ENCODE peak calls at places on chromosomes 1 and 21, in ten cellular contexts. R is suprapubic skin, N is HCT116, Z is breast epithelium, O is K562, Q is H1, P is sigmoid colon, T is spleen, J is stomach, C is esophagus muscularis mucosa. V is an unnamed sample.

GRCh38 chr1:167093863-167094516 is at the start of gene STYXL2:
- DNase-seq in N (no peak), J (no peak), P (no peak), Z (no peak), Q (no peak), R (no peak), O (no peak), C (no peak), T (no peak), V (no peak)

GRCh38 chr1:230958370-230958769 is 20.3 kb downstream of the TTC13 start:
- DNase-seq in O (no peak), C (no peak), T (no peak), R (no peak), N (no peak), Q (no peak), P (no peak), J (no peak), Z (no peak), V (no peak)

GRCh38 chr1:64969305-64970066 is 3.1 kb upstream of the JAK1 start:
- DNase-seq in O (no peak), Q (no peak), Z (no peak), R (no peak), P (no peak), J (no peak), T (no peak), N (no peak), C (no peak), V (no peak)

GRCh38 chr21:43812957-43813730 is 23.8 kb downstream of the RRP1 start:
- DNase-seq in T (no peak), Z (no peak), J (no peak), O (no peak), C (no peak), Q (no peak), N (no peak), P (no peak), R (no peak), V (no peak)

GRCh38 chr1:173355281-173356031 is 121.7 kb upstream of the PRDX6 start:
- DNase-seq in P (no peak), Z (no peak), J (no peak), O (no peak), T (no peak), R (no peak), Q (no peak), N (no peak), C (peak; percentile 5), V (no peak)

GRCh38 chr1:201127755-201128455 is 921 bp upstream of the ASCL5 start:
- DNase-seq in T (peak; percentile 65), N (no peak), R (no peak), P (no peak), J (no peak), Q (no peak), C (no peak), Z (no peak), O (no peak), V (no peak)

GRCh38 chr1:162902372-162902771 is 41.4 kb upstream of the CCDC190 start:
- DNase-seq in C (no peak), P (no peak), J (no peak), Z (no peak), O (no peak), N (no peak), Q (no peak), R (no peak), T (no peak), V (no peak)

GRCh38 chr1:91007827-91008226 is 14.0 kb downstream of the ZNF644 start:
- DNase-seq in C (no peak), Z (no peak), P (no peak), J (no peak), T (no peak), Q (no peak), N (no peak), O (no peak), R (no peak), V (no peak)

GRCh38 chr1:43653339-43653738 is 3.4 kb downstream of the KDM4A start:
- DNase-seq in N (no peak), Z (no peak), C (no peak), Q (no peak), T (no peak), O (peak; percentile 16), R (no peak), P (no peak), J (no peak), V (no peak)

GRCh38 chr1:92230736-92231135 is 13.0 kb downstream of the C1orf146 start:
- DNase-seq in Q (no peak), C (no peak), P (no peak), T (no peak), Z (no peak), J (no peak), R (no peak), O (no peak), N (no peak), V (no peak)

GRCh38 chr1:185974367-185974766 is 240.2 kb downstream of the HMCN1 start:
- DNase-seq in J (no peak), Z (no peak), O (no peak), C (no peak), R (no peak), P (no peak), N (no peak), T (no peak), Q (no peak), V (no peak)

GRCh38 chr1:169266133-169266532 is 101.5 kb downstream of the NME7 start:
- DNase-seq in P (no peak), Z (no peak), T (no peak), R (no peak), O (no peak), N (no peak), C (no peak), Q (no peak), J (no peak), V (no peak)

GRCh38 chr1:21547876-21548275 is 38.7 kb downstream of the ALPL start:
- DNase-seq in Z (no peak), N (no peak), R (no peak), T (no peak), J (no peak), C (no peak), P (no peak), Q (no peak), O (no peak), V (no peak)

GRCh38 chr1:50976111-50976889 is 6.3 kb downstream of the CDKN2C start:
- DNase-seq in P (no peak), Z (no peak), R (no peak), C (no peak), O (peak; percentile 23), J (no peak), T (no peak), Q (no peak), N (no peak), V (no peak)

GRCh38 chr1:152519876-152520275 is 5.6 kb downstream of the CRCT1 start:
- DNase-seq in O (no peak), Z (no peak), J (no peak), T (no peak), C (peak; percentile 77), Q (no peak), P (no peak), R (no peak), N (no peak), V (no peak)

GRCh38 chr1:8025061-8025670 is 943 bp downstream of the ERRFI1 start:
- DNase-seq in P (no peak), R (no peak), T (no peak), N (no peak), J (no peak), C (no peak), Z (no peak), O (no peak), Q (no peak), V (no peak)

GRCh38 chr21:44199448-44199847 is 41.3 kb downstream of the ICOSLG start:
- DNase-seq in O (peak; percentile 8), P (no peak), Q (no peak), R (peak; percentile 35), C (no peak), J (peak; percentile 28), Z (no peak), N (no peak), T (peak; percentile 36), V (no peak)

GRCh38 chr1:200755456-200755855 is 16.8 kb downstream of the CAMSAP2 start:
- DNase-seq in Z (no peak), T (no peak), N (no peak), P (no peak), R (no peak), C (no peak), Q (no peak), J (no peak), O (no peak), V (no peak)

GRCh38 chr1:31936278-31936965 is 1.7 kb downstream of the PTP4A2 start:
- DNase-seq in O (no peak), P (no peak), J (no peak), N (no peak), T (no peak), C (no peak), Z (no peak), Q (no peak), R (no peak), V (no peak)
- TF ChIP-seq POLR2A in O (peak; percentile 18), P (no peak), J (no peak), N (no peak), T (no peak), C (no peak), Z (no peak), Q (no peak), R (no peak), V (no peak)

GRCh38 chr1:48233666-48234065 is 11.2 kb downstream of the SLC5A9 start:
- DNase-seq in J (no peak), Q (no peak), Z (no peak), T (no peak), C (no peak), N (no peak), O (no peak), R (no peak), P (no peak), V (no peak)
- TF ChIP-seq POLR2AphosphoS5 in J (no peak), Q (no peak), Z (no peak), T (no peak), C (no peak), N (no peak), O (no peak), R (no peak), P (no peak), V (no peak)

GRCh38 chr21:36990508-36991205 is 15.8 kb upstream of the RIPPLY3 start:
- DNase-seq in J (no peak), R (no peak), N (no peak), O (no peak), C (no peak), Z (no peak), P (no peak), Q (no peak), T (no peak), V (no peak)
- H3K4me3 ChIP-seq in J (peak overlapping the region; percentile 61), R (peak overlapping the region; percentile 63), N (peak overlapping the region; percentile 33), O (peak overlapping the region; percentile 62), C (peak overlapping the region; percentile 68), Z (peak overlapping the region; percentile 88), P (peak overlapping the region; percentile 53), Q (peak overlapping the region; percentile 54), T (peak overlapping the region; percentile 80), V (peak overlapping the region; percentile 56)

DNA sequence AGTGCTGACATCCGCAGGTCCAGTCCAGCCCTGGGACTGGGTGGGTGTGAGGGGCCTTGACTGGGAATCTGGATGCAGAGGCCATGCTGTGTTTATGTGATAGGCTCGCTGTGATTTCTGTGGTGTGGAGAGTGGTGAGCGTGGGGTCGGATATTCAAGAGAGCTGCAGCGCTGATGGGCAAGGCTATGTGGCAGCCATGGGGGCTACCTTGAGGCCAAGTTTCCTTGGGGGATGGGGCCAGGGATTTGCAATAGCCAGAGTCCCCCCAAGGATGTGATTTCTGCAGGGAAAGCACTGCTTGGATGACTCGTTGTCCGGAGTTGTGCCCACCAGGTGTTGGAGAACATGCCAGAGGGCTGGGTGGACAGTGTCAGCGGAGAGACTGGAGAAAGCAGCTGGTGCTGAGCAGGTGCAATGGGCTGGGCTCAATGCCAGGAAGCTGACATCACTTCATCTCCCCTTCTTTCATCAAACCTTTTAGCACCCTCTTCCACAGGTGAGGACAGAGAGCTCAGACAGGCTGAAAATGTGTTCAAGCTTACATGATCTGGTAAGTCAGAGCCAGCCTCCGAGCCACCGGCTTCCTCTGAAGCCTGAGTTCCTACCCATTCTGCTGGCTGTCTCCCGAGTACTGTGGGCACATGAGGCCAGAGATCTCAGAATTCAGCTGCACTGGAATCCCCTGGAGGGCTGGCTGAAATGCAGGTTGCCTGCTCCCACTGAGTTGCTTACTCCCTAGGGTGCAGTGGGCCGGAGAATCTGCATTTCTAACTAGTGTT is 132.9 kb downstream of the RHOU start:
- DNase-seq in R (no peak), T (no peak), N (no peak), C (peak; percentile 92), Z (no peak), P (no peak), O (no peak), Q (no peak), J (peak; percentile 47), V (no peak)
- TF ChIP-seq POLR2A in R (no peak), T (no peak), N (no peak), C (no peak), Z (no peak), P (no peak), O (no peak), Q (no peak), J (no peak), V (no peak)